ENCODE peak calls at places on chromosomes 13 and 19, in four cellular contexts. K is NCI-H748 treated with DMSO at 0.1 percent for 48 hours, C is upper lobe of right lung, M is pulmonary artery endothelial cell. H is an unnamed sample.

GRCh38 chr19:55304279-55304978 is 20.6 kb downstream of the BRSK1 start:
- DNase-seq in K (no peak), M (no peak), C (no peak), H (no peak)

GRCh38 chr13:83449666-83450395 is 432.4 kb downstream of the SLITRK1 start:
- DNase-seq in K (no peak), M (no peak), C (no peak), H (no peak)

GRCh38 chr19:30208661-30209060 is 163.5 kb upstream of the ZNF536 start:
- DNase-seq in C (no peak), M (no peak), K (no peak), H (no peak)

GRCh38 chr19:35861640-35862160 is 5.0 kb downstream of the KIRREL2 start:
- DNase-seq in C (no peak), K (no peak), M (no peak), H (no peak)

GRCh38 chr19:13756210-13756609 is 8.1 kb upstream of the MRI1 start:
- DNase-seq in C (no peak), K (no peak), M (no peak), H (no peak)

GRCh38 chr19:31554360-31554759 is 205.1 kb upstream of the TSHZ3 start:
- DNase-seq in M (no peak), K (no peak), C (no peak), H (no peak)

GRCh38 chr19:12789098-12789903 is 2.0 kb upstream of the JUNB start:
- DNase-seq in K (no peak), M (no peak), C (no peak), H (no peak)

GRCh38 chr13:105466376-105466775 is 1069.1 kb downstream of the EFNB2 start:
- DNase-seq in M (no peak), C (no peak), K (no peak), H (no peak)

GRCh38 chr19:33125929-33126388 is 6.0 kb upstream of the WDR88 start:
- DNase-seq in K (peak; percentile 49), C (peak; percentile 64), M (peak; percentile 24), H (no peak)

GRCh38 chr13:32883501-32883900 is 132.7 kb upstream of the KL start:
- DNase-seq in K (peak; percentile 92), C (no peak), M (no peak), H (peak; percentile 24)